ENCODE peak calls at places on chromosomes 6 and 20, in four cellular contexts. W is A549, U is HepG2, Z is K562. H is an unnamed sample.

GRCh38 chr20:8156603-8157079 is 24.6 kb downstream of the PLCB1 start:
- DNase-seq in W (peak), U (peak), Z (no peak), H (no peak)

GRCh38 chr20:16975682-16976081 is 227.5 kb downstream of the OTOR start:
- DNase-seq in W (no peak), U (no peak), Z (no peak), H (no peak)

GRCh38 chr20:13554706-13555105 is 84.0 kb downstream of the TASP1 start:
- DNase-seq in W (no peak), U (no peak), Z (no peak), H (no peak)

GRCh38 chr20:5674176-5674660 is 76.0 kb upstream of the SHLD1 start:
- DNase-seq in W (no peak), U (peak), Z (no peak), H (no peak)

GRCh38 chr6:152595507-152595906 is 41.7 kb downstream of the SYNE1 start:
- DNase-seq in W (no peak), U (peak), Z (no peak), H (no peak)

GRCh38 chr20:1803216-1804128 is 91.7 kb upstream of the SIRPA start:
- DNase-seq in W (no peak), U (no peak), Z (no peak), H (peak)

GRCh38 chr6:132400641-132401119 is 595 bp downstream of the MOXD1 start:
- DNase-seq in W (no peak), U (no peak), Z (no peak), H (peak)

GRCh38 chr6:126724821-126725220 is 384.9 kb downstream of the CENPW start:
- DNase-seq in W (no peak), U (no peak), Z (no peak), H (no peak)

GRCh38 chr20:31608256-31608980 is 3.3 kb downstream of the ID1 start:
- DNase-seq in W (peak), U (peak), Z (peak), H (peak)

GRCh38 chr6:53281518-53282215 is 67.1 kb downstream of the ELOVL5 start:
- DNase-seq in W (no peak), U (no peak), Z (no peak), H (no peak)

GRCh38 chr20:50149481-50150254 is 3.9 kb downstream of the PEDS1 start:
- DNase-seq in W (no peak), U (no peak), Z (no peak), H (no peak)

GRCh38 chr20:52246366-52246765 is 54.8 kb upstream of the ZFP64 start:
- DNase-seq in W (no peak), U (no peak), Z (no peak), H (no peak)

GRCh38 chr6:4224082-4224978 is 89.0 kb upstream of the ECI2 start:
- DNase-seq in W (no peak), U (no peak), Z (no peak), H (no peak)

GRCh38 chr6:149480502-149481280 is 4.1 kb downstream of the ZC3H12D start:
- DNase-seq in W (no peak), U (no peak), Z (no peak), H (no peak)

GRCh38 chr6:130825772-130826441 is 1.3 kb upstream of the SMLR1 start:
- DNase-seq in W (no peak), U (no peak), Z (no peak), H (peak)

GRCh38 chr6:43809417-43810305 is 39.6 kb downstream of the VEGFA start:
- DNase-seq in W (peak), U (peak), Z (peak), H (no peak)

GRCh38 chr20:24917797-24918578 is 31.1 kb upstream of the CST7 start:
- DNase-seq in W (peak), U (peak), Z (peak), H (peak)

GRCh38 chr20:63158845-63159244 is 57.1 kb downstream of the YTHDF1 start:
- DNase-seq in W (no peak), U (no peak), Z (no peak), H (no peak)

GRCh38 chr6:125512621-125513020 is 210.9 kb upstream of the HDDC2 start:
- DNase-seq in W (no peak), U (peak), Z (no peak), H (no peak)

GRCh38 chr6:49826743-49827406 is 39.5 kb downstream of the CRISP1 start:
- DNase-seq in W (no peak), U (no peak), Z (no peak), H (no peak)

GRCh38 chr6:7424967-7425807 is 35.6 kb downstream of the RIOK1 start:
- DNase-seq in W (peak), U (peak), Z (no peak), H (no peak)

DNA sequence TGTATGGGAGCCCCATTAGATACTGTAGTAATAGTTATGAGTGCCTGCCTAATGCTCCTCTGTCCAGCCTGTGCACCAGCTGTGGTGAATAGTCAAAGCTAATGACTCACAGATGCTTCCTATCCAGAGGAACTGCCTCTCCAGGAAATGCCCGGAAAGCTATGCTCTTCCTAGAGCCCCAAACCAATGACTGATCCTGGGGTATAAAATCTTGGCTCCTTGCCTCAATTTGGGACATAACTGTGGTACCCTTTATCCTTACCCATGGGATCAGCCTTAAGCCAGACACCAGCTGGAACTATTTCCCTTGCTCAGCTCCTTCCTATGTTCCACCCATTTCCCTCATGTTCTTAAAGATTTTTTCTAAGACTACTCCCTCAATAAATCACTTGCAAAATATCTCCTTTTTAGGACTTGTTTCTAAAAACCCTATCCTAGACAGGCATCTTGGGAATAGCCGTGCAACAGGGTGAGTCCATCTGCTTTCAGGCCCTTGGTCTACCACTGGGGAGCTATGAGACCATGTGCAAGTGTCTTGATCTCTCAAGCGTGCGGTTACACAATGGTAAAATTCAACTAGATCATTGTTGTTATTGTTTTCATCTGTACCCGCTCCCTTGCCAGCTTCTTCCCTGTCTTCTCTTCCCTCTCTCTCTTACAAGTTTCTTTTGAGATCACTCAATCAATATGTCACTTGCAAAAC is 283.7 kb downstream of the BTBD3 start:
- DNase-seq in W (no peak), U (no peak), Z (no peak), H (no peak)
- TF ChIP-seq HMGXB4 in W (no peak), U (no peak), Z (no peak), H (no peak)

GRCh38 chr20:58716476-58717277 is 24.1 kb downstream of the NPEPL1 start:
- DNase-seq in W (no peak), U (peak), Z (no peak), H (peak)
- TF ChIP-seq HMGXB4 in W (no peak), U (no peak), Z (no peak), H (no peak)

DNA sequence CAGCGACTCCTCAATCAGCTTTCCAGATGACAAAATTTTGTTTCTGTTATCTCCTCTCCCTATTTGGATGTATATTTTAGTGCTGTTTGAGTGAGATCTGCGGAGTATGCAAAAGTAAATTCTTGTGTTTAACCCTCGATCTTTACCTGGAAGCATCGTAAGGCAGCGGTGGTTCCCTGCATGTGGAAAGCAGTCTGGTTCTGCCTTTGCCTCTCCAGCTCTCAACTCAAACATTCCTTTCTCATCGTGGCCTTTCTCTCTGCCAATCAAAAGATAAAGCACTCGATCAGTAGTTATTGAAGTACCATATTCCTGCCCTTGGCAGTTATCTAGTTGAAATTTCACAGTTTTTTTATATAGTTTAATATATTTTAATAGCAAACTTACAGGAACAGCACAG is 44.0 kb upstream of the BTN3A2 start:
- DNase-seq in W (no peak), U (no peak), Z (no peak), H (no peak)
- TF ChIP-seq HMGXB4 in W (no peak), U (no peak), Z (no peak), H (no peak)

DNA sequence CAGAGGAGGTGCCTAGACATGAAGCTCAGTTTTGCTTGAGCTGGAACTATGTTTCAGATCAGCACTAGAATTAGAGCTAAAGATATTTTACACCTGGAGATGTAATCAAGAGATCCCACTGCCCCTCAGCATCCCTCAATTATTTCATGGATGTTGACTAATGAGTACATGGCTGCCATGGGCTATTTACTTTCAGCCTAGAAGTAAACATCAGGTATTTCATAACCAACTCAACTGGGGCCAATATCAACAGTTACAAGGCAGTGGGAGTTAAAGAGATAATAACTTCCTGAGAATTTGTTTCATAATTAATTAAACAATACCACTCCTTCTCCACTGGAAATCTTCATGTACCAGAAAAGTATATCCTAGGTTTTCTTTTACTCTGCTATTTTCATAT is 366.8 kb upstream of the MARCKS start:
- DNase-seq in W (no peak), U (peak), Z (no peak), H (no peak)
- TF ChIP-seq HMGXB4 in W (no peak), U (no peak), Z (no peak), H (no peak)

DNA sequence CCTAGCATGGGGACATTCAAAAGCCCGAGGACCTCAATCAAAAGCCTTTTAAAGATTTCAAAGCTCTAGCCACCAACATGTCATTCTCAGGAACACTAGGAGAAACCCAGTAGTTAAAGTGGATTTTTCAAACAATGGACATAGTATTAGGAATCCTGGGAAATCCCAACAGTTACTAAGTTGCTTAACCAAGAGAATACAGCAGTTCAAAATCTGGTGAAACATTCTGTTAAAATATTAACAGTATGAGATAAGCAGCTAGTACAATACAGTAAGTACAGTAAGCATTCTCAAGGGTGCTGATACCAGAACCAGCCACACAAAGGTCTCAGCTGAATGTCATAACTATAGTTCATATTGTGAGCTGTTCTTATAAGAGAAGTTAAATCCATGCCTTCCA is 68.6 kb downstream of the CDK19 start:
- DNase-seq in W (no peak), U (peak), Z (no peak), H (no peak)
- TF ChIP-seq HMGXB4 in W (no peak), U (no peak), Z (no peak), H (no peak)

GRCh38 chr6:107985701-107986100 is 27.7 kb upstream of the SEC63 start:
- DNase-seq in W (no peak), U (no peak), Z (no peak), H (no peak)
- TF ChIP-seq HMGXB4 in W (no peak), U (no peak), Z (no peak), H (no peak)

GRCh38 chr6:80174931-80175572 is 68.6 kb downstream of the BCKDHB start:
- DNase-seq in W (no peak), U (no peak), Z (no peak), H (no peak)
- TF ChIP-seq HMGXB4 in W (no peak), U (no peak), Z (no peak), H (no peak)